ENCODE peak calls at places on chromosome 20, in five cellular contexts. O, X, H, K and Y are unnamed samples.

GRCh38 chr20:62355527-62356142 is 11.5 kb downstream of the LAMA5 start:
- DNase-seq in O (no peak), X (peak; percentile 55), H (peak; percentile 75), K (no peak), Y (no peak)

GRCh38 chr20:63441777-63442493 is 30.5 kb downstream of the KCNQ2 start:
- DNase-seq in O (peak; percentile 44), X (peak; percentile 34), H (peak; percentile 64), K (peak; percentile 10), Y (no peak)

GRCh38 chr20:40778894-40779496 is 90.0 kb upstream of the MAFB start:
- DNase-seq in O (no peak), X (no peak), H (no peak), K (no peak), Y (no peak)

GRCh38 chr20:32534661-32535240 is 50.4 kb downstream of the NOL4L start:
- DNase-seq in O (no peak), X (no peak), H (no peak), K (no peak), Y (no peak)

GRCh38 chr20:53402233-53403005 is 191.2 kb downstream of the ZNF217 start:
- DNase-seq in O (no peak), X (no peak), H (no peak), K (no peak), Y (no peak)

GRCh38 chr20:25058797-25059486 is 1.0 kb upstream of the ACSS1 start:
- DNase-seq in O (no peak), X (no peak), H (peak; percentile 60), K (no peak), Y (no peak)

GRCh38 chr20:35478804-35479472 is 23.5 kb downstream of the CEP250 start:
- DNase-seq in O (no peak), X (peak; percentile 4), H (no peak), K (no peak), Y (no peak)

GRCh38 chr20:20299904-20300303 is 68.0 kb upstream of the INSM1 start:
- DNase-seq in O (no peak), X (no peak), H (no peak), K (no peak), Y (no peak)

GRCh38 chr20:63106765-63107448 is 100.1 kb upstream of the BHLHE23 start:
- DNase-seq in O (no peak), X (no peak), H (no peak), K (no peak), Y (no peak)

GRCh38 chr20:62815066-62815991 is 1.5 kb upstream of the COL9A3 start:
- DNase-seq in O (no peak), X (no peak), H (peak; percentile 80), K (no peak), Y (peak; percentile 68)

GRCh38 chr20:50826121-50826520 is 31.3 kb downstream of the BCAS4 start:
- DNase-seq in O (no peak), X (no peak), H (no peak), K (no peak), Y (no peak)

GRCh38 chr20:41352106-41352505 is 11.5 kb downstream of the LPIN3 start:
- DNase-seq in O (no peak), X (no peak), H (no peak), K (no peak), Y (no peak)

GRCh38 chr20:63286781-63287696 is 5.9 kb upstream of the COL20A1 start:
- DNase-seq in O (no peak), X (no peak), H (no peak), K (no peak), Y (no peak)

GRCh38 chr20:38975539-38976120 is 13.5 kb downstream of the DHX35 start:
- DNase-seq in O (no peak), X (no peak), H (no peak), K (peak; percentile 80), Y (no peak)

GRCh38 chr20:5207138-5207537 is 80.3 kb downstream of the CDS2 start:
- DNase-seq in O (no peak), X (no peak), H (no peak), K (no peak), Y (no peak)

GRCh38 chr20:51456511-51457280 is 85.8 kb downstream of the NFATC2 start:
- DNase-seq in O (no peak), X (peak; percentile 94), H (peak; percentile 93), K (peak; percentile 93), Y (peak; percentile 73)

GRCh38 chr20:23415958-23416583 is 5.2 kb downstream of the NAPB start:
- DNase-seq in O (no peak), X (no peak), H (no peak), K (no peak), Y (no peak)

GRCh38 chr20:10476319-10476724 is 41.2 kb downstream of the SLX4IP start:
- DNase-seq in O (no peak), X (no peak), H (no peak), K (peak; percentile 53), Y (no peak)

GRCh38 chr20:36092424-36093024 is 62.0 kb upstream of the EPB41L1 start:
- DNase-seq in O (peak; percentile 32), X (no peak), H (peak; percentile 69), K (no peak), Y (peak; percentile 63)

GRCh38 chr20:3580412-3580811 is 82.8 kb downstream of the GFRA4 start:
- DNase-seq in O (no peak), X (no peak), H (no peak), K (no peak), Y (no peak)

GRCh38 chr20:23367770-23368169 is 5.8 kb downstream of the GZF1 start:
- DNase-seq in O (no peak), X (no peak), H (no peak), K (no peak), Y (no peak)

GRCh38 chr20:11204926-11205768 is 531.3 kb upstream of the JAG1 start:
- DNase-seq in O (no peak), X (peak; percentile 67), H (peak; percentile 85), K (peak; percentile 55), Y (no peak)

GRCh38 chr20:64264091-64264490 is 8.5 kb downstream of the PCMTD2 start:
- DNase-seq in O (no peak), X (no peak), H (no peak), K (peak; percentile 32), Y (no peak)

GRCh38 chr20:5821627-5822215 is 71.5 kb downstream of the SHLD1 start:
- DNase-seq in O (no peak), X (no peak), H (no peak), K (no peak), Y (no peak)

GRCh38 chr20:36479938-36480337 is 61.4 kb upstream of the MYL9 start:
- DNase-seq in O (no peak), X (no peak), H (no peak), K (no peak), Y (no peak)

GRCh38 chr20:64139200-64140081 is 24.8 kb upstream of the MYT1 start:
- DNase-seq in O (no peak), X (no peak), H (no peak), K (no peak), Y (peak; percentile 33)

GRCh38 chr20:9359561-9360308 is 154.7 kb upstream of the LAMP5 start:
- DNase-seq in O (no peak), X (peak; percentile 64), H (peak; percentile 71), K (peak; percentile 42), Y (no peak)

GRCh38 chr20:19928379-19929360 is 88.5 kb upstream of the NAA20 start:
- DNase-seq in O (no peak), X (no peak), H (no peak), K (no peak), Y (no peak)

GRCh38 chr20:41509801-41510200 is 108.4 kb downstream of the CHD6 start:
- DNase-seq in O (no peak), X (peak; percentile 29), H (peak; percentile 50), K (no peak), Y (no peak)

GRCh38 chr20:19757973-19758887 is at the start of gene RIN2:
- DNase-seq in O (peak; percentile 96), X (peak; percentile 79), H (peak; percentile 98), K (peak; percentile 74), Y (peak; percentile 91)

GRCh38 chr20:50141811-50142561 is 11.5 kb downstream of the PEDS1 start:
- DNase-seq in O (no peak), X (no peak), H (no peak), K (no peak), Y (no peak)

GRCh38 chr20:20225325-20225724 is 142.6 kb upstream of the INSM1 start:
- DNase-seq in O (no peak), X (no peak), H (no peak), K (no peak), Y (no peak)

GRCh38 chr20:10565922-10566897 is 107.6 kb downstream of the JAG1 start:
- DNase-seq in O (no peak), X (no peak), H (peak; percentile 64), K (no peak), Y (no peak)

GRCh38 chr20:32159766-32160221 is 47.7 kb downstream of the PLAGL2 start:
- DNase-seq in O (no peak), X (no peak), H (no peak), K (no peak), Y (no peak)

GRCh38 chr20:23407770-23408467 is 13.4 kb downstream of the NAPB start:
- DNase-seq in O (no peak), X (no peak), H (no peak), K (no peak), Y (no peak)

GRCh38 chr20:15708984-15709598 is 864.2 kb downstream of the KIF16B start:
- DNase-seq in O (no peak), X (no peak), H (peak; percentile 42), K (no peak), Y (no peak)

GRCh38 chr20:51725584-51726176 is 42.5 kb downstream of the ATP9A start:
- DNase-seq in O (no peak), X (no peak), H (no peak), K (no peak), Y (no peak)

DNA sequence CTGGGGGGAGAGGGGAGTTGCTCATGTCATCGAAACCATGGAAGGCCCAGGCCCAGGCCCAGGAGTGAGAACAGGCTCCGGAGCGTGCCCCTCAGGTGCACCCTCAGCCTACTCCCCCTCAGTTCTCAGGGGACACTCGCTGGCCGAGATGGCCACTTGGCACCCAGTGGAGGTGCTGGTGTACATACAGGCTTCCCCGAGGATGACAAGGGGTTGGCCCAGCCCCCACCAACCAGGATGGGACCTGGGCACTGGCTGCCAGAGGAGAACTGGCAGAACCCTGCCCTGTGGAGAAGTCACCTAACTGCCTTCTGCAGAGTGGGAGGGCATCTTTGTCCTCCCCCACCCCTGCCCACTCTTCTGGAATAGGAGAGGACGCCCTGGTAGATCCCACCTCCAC is 9.5 kb downstream of the NKX2-2 start:
- DNase-seq in O (no peak), X (no peak), H (no peak), K (no peak), Y (no peak)
- TF ChIP-seq CTCF in O (no peak), X (no peak), H (no peak), K (no peak), Y (no peak)

GRCh38 chr20:57400262-57400701 is 9.1 kb downstream of the RBM38 start:
- DNase-seq in O (no peak), X (no peak), H (no peak), K (no peak), Y (no peak)
- TF ChIP-seq CTCF in O (no peak), X (peak; percentile 23), H (no peak), K (no peak), Y (no peak)

DNA sequence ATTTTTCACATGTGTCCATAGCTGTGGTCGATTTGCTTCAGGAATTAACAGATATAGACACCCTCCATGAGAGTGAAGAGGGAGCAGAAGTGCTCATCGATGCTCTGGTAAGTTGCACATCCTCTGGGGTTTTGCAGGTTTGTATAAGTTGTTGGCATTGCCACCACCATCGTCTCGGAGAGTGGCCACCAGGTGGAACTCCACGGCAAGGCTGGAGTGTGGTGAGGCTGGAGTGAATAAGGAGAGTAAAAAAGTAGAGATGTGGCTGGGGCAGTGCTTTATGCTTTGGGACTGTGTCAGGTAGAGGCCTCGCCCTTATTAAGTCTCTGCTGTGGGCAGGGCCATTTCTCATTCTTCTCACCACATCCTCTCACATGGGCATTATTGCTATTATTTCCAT is 63.7 kb downstream of the CTNNBL1 start:
- DNase-seq in O (no peak), X (no peak), H (no peak), K (no peak), Y (no peak)
- TF ChIP-seq CTCF in O (no peak), X (peak; percentile 37), H (no peak), K (peak; percentile 16), Y (no peak)

GRCh38 chr20:45100563-45101245 is at the start of gene KCNS1:
- DNase-seq in O (peak; percentile 53), X (peak; percentile 9), H (peak; percentile 46), K (no peak), Y (no peak)
- TF ChIP-seq CTCF in O (peak; percentile 19), X (peak; percentile 33), H (no peak), K (peak; percentile 18), Y (no peak)